ENCODE peak calls at places on chromosomes 3 and 15, in nine cellular contexts. One of them, this sample, is unnamed. For H3K27me3, the result is how much of the 10 kb centered on the place peaks cover.

GRCh38 chr3:52509753-52510328 is 14.7 kb downstream of the STAB1 start:
- DNase-seq in left ventricle myocardium inferior: no peak
- DNase-seq in esophagus squamous epithelium: no peak
- DNase-seq in dorsolateral prefrontal cortex: no peak
- DNase-seq in PC-9: peak
- DNase-seq in stomach: no peak
- DNase-seq in psoas muscle: no peak
- DNase-seq in colonic mucosa: no peak
- DNase-seq in upper lobe of right lung: no peak
- DNase-seq in this sample: no peak

GRCh38 chr15:98893407-98893806 is 114.2 kb downstream of the PGPEP1L start:
- DNase-seq in left ventricle myocardium inferior: no peak
- DNase-seq in esophagus squamous epithelium: no peak
- DNase-seq in dorsolateral prefrontal cortex: no peak
- DNase-seq in PC-9: no peak
- DNase-seq in stomach: no peak
- DNase-seq in psoas muscle: no peak
- DNase-seq in colonic mucosa: no peak
- DNase-seq in upper lobe of right lung: no peak
- DNase-seq in this sample: no peak

GRCh38 chr15:92463826-92464225 is 70.1 kb downstream of the ST8SIA2 start:
- DNase-seq in left ventricle myocardium inferior: no peak
- DNase-seq in esophagus squamous epithelium: no peak
- DNase-seq in dorsolateral prefrontal cortex: no peak
- DNase-seq in PC-9: no peak
- DNase-seq in stomach: no peak
- DNase-seq in psoas muscle: no peak
- DNase-seq in colonic mucosa: no peak
- DNase-seq in upper lobe of right lung: no peak
- DNase-seq in this sample: no peak

GRCh38 chr3:89216021-89216739 is 108.8 kb downstream of the EPHA3 start:
- DNase-seq in left ventricle myocardium inferior: no peak
- DNase-seq in esophagus squamous epithelium: no peak
- DNase-seq in dorsolateral prefrontal cortex: no peak
- DNase-seq in PC-9: no peak
- DNase-seq in stomach: no peak
- DNase-seq in psoas muscle: no peak
- DNase-seq in colonic mucosa: no peak
- DNase-seq in upper lobe of right lung: no peak
- DNase-seq in this sample: no peak

GRCh38 chr15:37229855-37230254 is 129.5 kb upstream of the MEIS2 start:
- DNase-seq in left ventricle myocardium inferior: no peak
- DNase-seq in esophagus squamous epithelium: no peak
- DNase-seq in dorsolateral prefrontal cortex: no peak
- DNase-seq in PC-9: no peak
- DNase-seq in stomach: no peak
- DNase-seq in psoas muscle: no peak
- DNase-seq in colonic mucosa: no peak
- DNase-seq in upper lobe of right lung: no peak
- DNase-seq in this sample: no peak

GRCh38 chr3:187132666-187133065 is 6.6 kb downstream of the RPL39L start:
- DNase-seq in left ventricle myocardium inferior: no peak
- DNase-seq in esophagus squamous epithelium: no peak
- DNase-seq in dorsolateral prefrontal cortex: no peak
- DNase-seq in PC-9: no peak
- DNase-seq in stomach: no peak
- DNase-seq in psoas muscle: no peak
- DNase-seq in colonic mucosa: no peak
- DNase-seq in upper lobe of right lung: no peak
- DNase-seq in this sample: no peak

GRCh38 chr3:39260957-39261356 is 18.9 kb downstream of the CX3CR1 start:
- DNase-seq in left ventricle myocardium inferior: peak
- DNase-seq in esophagus squamous epithelium: peak
- DNase-seq in dorsolateral prefrontal cortex: peak
- DNase-seq in PC-9: peak
- DNase-seq in stomach: peak
- DNase-seq in psoas muscle: peak
- DNase-seq in colonic mucosa: peak
- DNase-seq in upper lobe of right lung: peak
- DNase-seq in this sample: peak

GRCh38 chr3:131147534-131147933 is 120.9 kb downstream of the NEK11 start:
- DNase-seq in left ventricle myocardium inferior: no peak
- DNase-seq in esophagus squamous epithelium: no peak
- DNase-seq in dorsolateral prefrontal cortex: no peak
- DNase-seq in PC-9: no peak
- DNase-seq in stomach: no peak
- DNase-seq in psoas muscle: no peak
- DNase-seq in colonic mucosa: no peak
- DNase-seq in upper lobe of right lung: no peak
- DNase-seq in this sample: no peak

GRCh38 chr3:190968616-190969015 is 106.1 kb upstream of the GMNC start:
- DNase-seq in left ventricle myocardium inferior: no peak
- DNase-seq in esophagus squamous epithelium: no peak
- DNase-seq in dorsolateral prefrontal cortex: no peak
- DNase-seq in PC-9: no peak
- DNase-seq in stomach: no peak
- DNase-seq in psoas muscle: no peak
- DNase-seq in colonic mucosa: no peak
- DNase-seq in upper lobe of right lung: no peak
- DNase-seq in this sample: no peak

GRCh38 chr3:54988302-54989022 is 60.6 kb upstream of the LRTM1 start:
- DNase-seq in left ventricle myocardium inferior: peak
- DNase-seq in esophagus squamous epithelium: no peak
- DNase-seq in dorsolateral prefrontal cortex: no peak
- DNase-seq in PC-9: peak
- DNase-seq in stomach: no peak
- DNase-seq in psoas muscle: no peak
- DNase-seq in colonic mucosa: peak
- DNase-seq in upper lobe of right lung: no peak
- DNase-seq in this sample: no peak

GRCh38 chr3:53044371-53045106 is 1.3 kb downstream of the SFMBT1 start:
- DNase-seq in left ventricle myocardium inferior: no peak
- DNase-seq in esophagus squamous epithelium: no peak
- DNase-seq in dorsolateral prefrontal cortex: peak
- DNase-seq in PC-9: no peak
- DNase-seq in stomach: peak
- DNase-seq in psoas muscle: peak
- DNase-seq in colonic mucosa: peak
- DNase-seq in upper lobe of right lung: peak
- DNase-seq in this sample: peak

GRCh38 chr15:77821188-77821958 is 188.7 kb upstream of the LINGO1 start:
- DNase-seq in left ventricle myocardium inferior: peak
- DNase-seq in esophagus squamous epithelium: no peak
- DNase-seq in dorsolateral prefrontal cortex: peak
- DNase-seq in PC-9: peak
- DNase-seq in stomach: peak
- DNase-seq in psoas muscle: no peak
- DNase-seq in colonic mucosa: peak
- DNase-seq in upper lobe of right lung: no peak
- DNase-seq in this sample: peak

GRCh38 chr15:88635343-88635742 is 3.5 kb upstream of the ISG20 start:
- DNase-seq in left ventricle myocardium inferior: no peak
- DNase-seq in esophagus squamous epithelium: no peak
- DNase-seq in dorsolateral prefrontal cortex: no peak
- DNase-seq in PC-9: no peak
- DNase-seq in stomach: no peak
- DNase-seq in psoas muscle: no peak
- DNase-seq in colonic mucosa: no peak
- DNase-seq in upper lobe of right lung: no peak
- DNase-seq in this sample: no peak

GRCh38 chr15:68995754-68996141 is 18.7 kb upstream of the NOX5 start:
- DNase-seq in left ventricle myocardium inferior: no peak
- DNase-seq in esophagus squamous epithelium: no peak
- DNase-seq in dorsolateral prefrontal cortex: no peak
- DNase-seq in PC-9: no peak
- DNase-seq in stomach: no peak
- DNase-seq in psoas muscle: no peak
- DNase-seq in colonic mucosa: no peak
- DNase-seq in upper lobe of right lung: no peak
- DNase-seq in this sample: no peak

GRCh38 chr15:68997050-68997449 is 17.4 kb upstream of the NOX5 start:
- DNase-seq in left ventricle myocardium inferior: no peak
- DNase-seq in esophagus squamous epithelium: no peak
- DNase-seq in dorsolateral prefrontal cortex: no peak
- DNase-seq in PC-9: no peak
- DNase-seq in stomach: no peak
- DNase-seq in psoas muscle: no peak
- DNase-seq in colonic mucosa: no peak
- DNase-seq in upper lobe of right lung: no peak
- DNase-seq in this sample: no peak

GRCh38 chr15:68994149-68994548 is 20.3 kb upstream of the NOX5 start:
- DNase-seq in left ventricle myocardium inferior: no peak
- DNase-seq in esophagus squamous epithelium: no peak
- DNase-seq in dorsolateral prefrontal cortex: no peak
- DNase-seq in PC-9: no peak
- DNase-seq in stomach: no peak
- DNase-seq in psoas muscle: no peak
- DNase-seq in colonic mucosa: no peak
- DNase-seq in upper lobe of right lung: no peak
- DNase-seq in this sample: no peak

GRCh38 chr15:68993276-68993675 is 21.2 kb upstream of the NOX5 start:
- DNase-seq in left ventricle myocardium inferior: no peak
- DNase-seq in esophagus squamous epithelium: no peak
- DNase-seq in dorsolateral prefrontal cortex: no peak
- DNase-seq in PC-9: no peak
- DNase-seq in stomach: no peak
- DNase-seq in psoas muscle: no peak
- DNase-seq in colonic mucosa: no peak
- DNase-seq in upper lobe of right lung: no peak
- DNase-seq in this sample: no peak

GRCh38 chr15:68994981-68995753 is 19.3 kb upstream of the NOX5 start:
- DNase-seq in left ventricle myocardium inferior: no peak
- DNase-seq in esophagus squamous epithelium: no peak
- DNase-seq in dorsolateral prefrontal cortex: no peak
- DNase-seq in PC-9: no peak
- DNase-seq in stomach: no peak
- DNase-seq in psoas muscle: no peak
- DNase-seq in colonic mucosa: no peak
- DNase-seq in upper lobe of right lung: no peak
- DNase-seq in this sample: no peak
- TF ChIP-seq CTCF in left ventricle myocardium inferior: no peak
- TF ChIP-seq CTCF in esophagus squamous epithelium: no peak
- TF ChIP-seq CTCF in dorsolateral prefrontal cortex: no peak
- TF ChIP-seq CTCF in PC-9: no peak
- TF ChIP-seq CTCF in stomach: no peak
- TF ChIP-seq CTCF in psoas muscle: no peak
- TF ChIP-seq CTCF in colonic mucosa: no peak
- TF ChIP-seq CTCF in upper lobe of right lung: no peak
- TF ChIP-seq CTCF in this sample: no peak

DNA sequence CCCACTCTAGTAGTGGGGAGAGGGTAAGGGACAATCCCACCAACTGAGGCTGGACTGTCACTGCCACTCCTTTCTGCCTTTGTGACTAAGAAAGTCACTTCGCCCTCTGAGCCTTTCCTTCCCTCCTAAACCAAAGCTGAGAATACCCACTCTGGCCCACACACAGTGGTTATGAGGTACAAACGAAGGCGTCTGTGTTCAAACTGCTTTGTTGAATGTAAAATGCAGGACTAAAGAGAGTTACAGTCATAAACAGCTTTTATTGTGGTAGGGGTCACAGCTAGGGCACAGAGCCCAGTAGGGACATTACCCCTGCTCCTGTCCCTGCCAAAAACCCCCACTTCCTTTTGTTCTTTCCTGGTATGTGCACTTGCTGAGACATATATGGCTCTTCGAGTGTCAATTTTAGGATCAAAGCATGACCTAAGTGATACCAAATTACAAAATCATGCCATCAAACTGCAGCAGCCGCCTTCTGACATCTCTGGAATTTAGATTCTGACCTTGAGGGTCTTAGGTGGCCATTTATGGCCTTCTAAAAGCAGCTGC is 45.1 kb downstream of the CTDSPL start:
- DNase-seq in left ventricle myocardium inferior: no peak
- DNase-seq in esophagus squamous epithelium: no peak
- DNase-seq in dorsolateral prefrontal cortex: no peak
- DNase-seq in PC-9: no peak
- DNase-seq in stomach: no peak
- DNase-seq in psoas muscle: no peak
- DNase-seq in colonic mucosa: no peak
- DNase-seq in upper lobe of right lung: no peak
- DNase-seq in this sample: peak
- H3K4me3 ChIP-seq in left ventricle myocardium inferior: no peak
- H3K4me3 ChIP-seq in esophagus squamous epithelium: no peak
- H3K4me3 ChIP-seq in dorsolateral prefrontal cortex: no peak
- H3K4me3 ChIP-seq in PC-9: no peak
- H3K4me3 ChIP-seq in stomach: no peak
- H3K4me3 ChIP-seq in psoas muscle: no peak
- H3K4me3 ChIP-seq in colonic mucosa: no peak
- H3K4me3 ChIP-seq in upper lobe of right lung: no peak
- H3K4me3 ChIP-seq in this sample: no peak

GRCh38 chr3:16885588-16885903 is 791 bp downstream of the PLCL2 start:
- DNase-seq in left ventricle myocardium inferior: no peak
- DNase-seq in esophagus squamous epithelium: no peak
- DNase-seq in dorsolateral prefrontal cortex: no peak
- DNase-seq in PC-9: no peak
- DNase-seq in stomach: no peak
- DNase-seq in psoas muscle: no peak
- DNase-seq in colonic mucosa: no peak
- DNase-seq in upper lobe of right lung: no peak
- DNase-seq in this sample: no peak

GRCh38 chr3:16884748-16885587 is at the start of gene PLCL2:
- DNase-seq in left ventricle myocardium inferior: peak
- DNase-seq in esophagus squamous epithelium: no peak
- DNase-seq in dorsolateral prefrontal cortex: no peak
- DNase-seq in PC-9: peak
- DNase-seq in stomach: peak
- DNase-seq in psoas muscle: peak
- DNase-seq in colonic mucosa: peak
- DNase-seq in upper lobe of right lung: peak
- DNase-seq in this sample: peak

GRCh38 chr3:16885948-16886683 is 1.4 kb downstream of the PLCL2 start:
- DNase-seq in left ventricle myocardium inferior: no peak
- DNase-seq in esophagus squamous epithelium: no peak
- DNase-seq in dorsolateral prefrontal cortex: no peak
- DNase-seq in PC-9: no peak
- DNase-seq in stomach: no peak
- DNase-seq in psoas muscle: no peak
- DNase-seq in colonic mucosa: peak
- DNase-seq in upper lobe of right lung: no peak
- DNase-seq in this sample: no peak

GRCh38 chr3:16888785-16889607 is 4.2 kb downstream of the PLCL2 start:
- DNase-seq in left ventricle myocardium inferior: no peak
- DNase-seq in esophagus squamous epithelium: no peak
- DNase-seq in dorsolateral prefrontal cortex: no peak
- DNase-seq in PC-9: no peak
- DNase-seq in stomach: no peak
- DNase-seq in psoas muscle: no peak
- DNase-seq in colonic mucosa: no peak
- DNase-seq in upper lobe of right lung: no peak
- DNase-seq in this sample: peak

GRCh38 chr3:16887130-16887529 is 2.4 kb downstream of the PLCL2 start:
- DNase-seq in left ventricle myocardium inferior: no peak
- DNase-seq in esophagus squamous epithelium: no peak
- DNase-seq in dorsolateral prefrontal cortex: no peak
- DNase-seq in PC-9: no peak
- DNase-seq in stomach: no peak
- DNase-seq in psoas muscle: no peak
- DNase-seq in colonic mucosa: no peak
- DNase-seq in upper lobe of right lung: no peak
- DNase-seq in this sample: no peak
- H3K27me3 ChIP-seq in left ventricle myocardium inferior: under half
- H3K27me3 ChIP-seq in esophagus squamous epithelium: under half
- H3K27me3 ChIP-seq in dorsolateral prefrontal cortex: under half
- H3K27me3 ChIP-seq in PC-9: under half
- H3K27me3 ChIP-seq in stomach: under half
- H3K27me3 ChIP-seq in psoas muscle: under half
- H3K27me3 ChIP-seq in colonic mucosa: under half
- H3K27me3 ChIP-seq in upper lobe of right lung: under half
- H3K27me3 ChIP-seq in this sample: under half

GRCh38 chr3:37700849-37701248 is 160.8 kb upstream of the CTDSPL start:
- DNase-seq in left ventricle myocardium inferior: no peak
- DNase-seq in esophagus squamous epithelium: no peak
- DNase-seq in dorsolateral prefrontal cortex: no peak
- DNase-seq in PC-9: no peak
- DNase-seq in stomach: no peak
- DNase-seq in psoas muscle: no peak
- DNase-seq in colonic mucosa: peak
- DNase-seq in upper lobe of right lung: no peak
- DNase-seq in this sample: no peak
- TF ChIP-seq CTCF in left ventricle myocardium inferior: peak
- TF ChIP-seq CTCF in esophagus squamous epithelium: no peak
- TF ChIP-seq CTCF in dorsolateral prefrontal cortex: no peak
- TF ChIP-seq CTCF in PC-9: no peak
- TF ChIP-seq CTCF in stomach: no peak
- TF ChIP-seq CTCF in psoas muscle: peak
- TF ChIP-seq CTCF in colonic mucosa: no peak
- TF ChIP-seq CTCF in upper lobe of right lung: no peak
- TF ChIP-seq CTCF in this sample: no peak

This sample was measured in GM06990.